ENCODE peak calls at places on chromosomes 2 and 18, in five cellular contexts. One of them, this sample, is unnamed.

GRCh38 chr2:15354596-15355359 is 206.4 kb downstream of the NBAS start:
- DNase-seq in heart left ventricle: no peak
- DNase-seq in transverse colon: no peak
- DNase-seq in coronary artery: no peak
- DNase-seq in CD8-positive, alpha-beta T cell: no peak
- DNase-seq in this sample: no peak

GRCh38 chr2:180161415-180161814 is 154.3 kb upstream of the CWC22 start:
- DNase-seq in heart left ventricle: no peak
- DNase-seq in transverse colon: no peak
- DNase-seq in coronary artery: no peak
- DNase-seq in CD8-positive, alpha-beta T cell: no peak
- DNase-seq in this sample: no peak

GRCh38 chr18:55452123-55452611 is 135.8 kb downstream of the TCF4 start:
- DNase-seq in heart left ventricle: no peak
- DNase-seq in transverse colon: no peak
- DNase-seq in coronary artery: no peak
- DNase-seq in CD8-positive, alpha-beta T cell: no peak
- DNase-seq in this sample: no peak

GRCh38 chr2:72035518-72036172 is 112.0 kb downstream of the CYP26B1 start:
- DNase-seq in heart left ventricle: no peak
- DNase-seq in transverse colon: no peak
- DNase-seq in coronary artery: no peak
- DNase-seq in CD8-positive, alpha-beta T cell: no peak
- DNase-seq in this sample: no peak

GRCh38 chr2:133734699-133735098 is 166.4 kb upstream of the NCKAP5 start:
- DNase-seq in heart left ventricle: no peak
- DNase-seq in transverse colon: no peak
- DNase-seq in coronary artery: no peak
- DNase-seq in CD8-positive, alpha-beta T cell: no peak
- DNase-seq in this sample: no peak

GRCh38 chr2:6865346-6866238 is at the start of gene CMPK2:
- DNase-seq in heart left ventricle: peak
- DNase-seq in transverse colon: peak
- DNase-seq in coronary artery: no peak
- DNase-seq in CD8-positive, alpha-beta T cell: peak
- DNase-seq in this sample: peak

GRCh38 chr2:230896346-230897115 is 28.5 kb downstream of the GPR55 start:
- DNase-seq in heart left ventricle: no peak
- DNase-seq in transverse colon: peak
- DNase-seq in coronary artery: no peak
- DNase-seq in CD8-positive, alpha-beta T cell: no peak
- DNase-seq in this sample: no peak

GRCh38 chr2:219870023-219870422 is 242.6 kb downstream of the SLC4A3 start:
- DNase-seq in heart left ventricle: no peak
- DNase-seq in transverse colon: no peak
- DNase-seq in coronary artery: no peak
- DNase-seq in CD8-positive, alpha-beta T cell: no peak
- DNase-seq in this sample: no peak

GRCh38 chr2:239479471-239479870 is 78.7 kb upstream of the HDAC4 start:
- DNase-seq in heart left ventricle: no peak
- DNase-seq in transverse colon: no peak
- DNase-seq in coronary artery: no peak
- DNase-seq in CD8-positive, alpha-beta T cell: no peak
- DNase-seq in this sample: no peak

GRCh38 chr18:9927392-9928063 is 13.7 kb downstream of the VAPA start:
- DNase-seq in heart left ventricle: no peak
- DNase-seq in transverse colon: no peak
- DNase-seq in coronary artery: no peak
- DNase-seq in CD8-positive, alpha-beta T cell: no peak
- DNase-seq in this sample: no peak

GRCh38 chr18:79788096-79789085 is 9.3 kb upstream of the KCNG2 start:
- DNase-seq in heart left ventricle: no peak
- DNase-seq in transverse colon: no peak
- DNase-seq in coronary artery: no peak
- DNase-seq in CD8-positive, alpha-beta T cell: no peak
- DNase-seq in this sample: no peak

GRCh38 chr2:159297042-159297707 is 10.7 kb upstream of the WDSUB1 start:
- DNase-seq in heart left ventricle: no peak
- DNase-seq in transverse colon: no peak
- DNase-seq in coronary artery: no peak
- DNase-seq in CD8-positive, alpha-beta T cell: no peak
- DNase-seq in this sample: no peak

GRCh38 chr2:55555977-55556376 is 36.5 kb downstream of the CFAP36 start:
- DNase-seq in heart left ventricle: no peak
- DNase-seq in transverse colon: no peak
- DNase-seq in coronary artery: no peak
- DNase-seq in CD8-positive, alpha-beta T cell: no peak
- DNase-seq in this sample: peak

GRCh38 chr2:174753038-174753633 is 11.1 kb downstream of the CHRNA1 start:
- DNase-seq in heart left ventricle: no peak
- DNase-seq in transverse colon: no peak
- DNase-seq in coronary artery: no peak
- DNase-seq in CD8-positive, alpha-beta T cell: peak
- DNase-seq in this sample: no peak

GRCh38 chr2:216635171-216635570 is 2.0 kb downstream of the IGFBP2 start:
- DNase-seq in heart left ventricle: no peak
- DNase-seq in transverse colon: no peak
- DNase-seq in coronary artery: no peak
- DNase-seq in CD8-positive, alpha-beta T cell: no peak
- DNase-seq in this sample: peak

GRCh38 chr2:226671177-226671676 is 128.4 kb downstream of the IRS1 start:
- DNase-seq in heart left ventricle: no peak
- DNase-seq in transverse colon: no peak
- DNase-seq in coronary artery: no peak
- DNase-seq in CD8-positive, alpha-beta T cell: no peak
- DNase-seq in this sample: peak

GRCh38 chr2:127014630-127015029 is 92.3 kb downstream of the BIN1 start:
- DNase-seq in heart left ventricle: no peak
- DNase-seq in transverse colon: no peak
- DNase-seq in coronary artery: no peak
- DNase-seq in CD8-positive, alpha-beta T cell: no peak
- DNase-seq in this sample: no peak

GRCh38 chr18:44870631-44871502 is 190.2 kb downstream of the SETBP1 start:
- DNase-seq in heart left ventricle: no peak
- DNase-seq in transverse colon: no peak
- DNase-seq in coronary artery: no peak
- DNase-seq in CD8-positive, alpha-beta T cell: no peak
- DNase-seq in this sample: no peak
- H3K27ac ChIP-seq in heart left ventricle: no peak
- H3K27ac ChIP-seq in transverse colon: no peak
- H3K27ac ChIP-seq in coronary artery: no peak
- H3K27ac ChIP-seq in CD8-positive, alpha-beta T cell: no peak
- H3K27ac ChIP-seq in this sample: no peak

DNA sequence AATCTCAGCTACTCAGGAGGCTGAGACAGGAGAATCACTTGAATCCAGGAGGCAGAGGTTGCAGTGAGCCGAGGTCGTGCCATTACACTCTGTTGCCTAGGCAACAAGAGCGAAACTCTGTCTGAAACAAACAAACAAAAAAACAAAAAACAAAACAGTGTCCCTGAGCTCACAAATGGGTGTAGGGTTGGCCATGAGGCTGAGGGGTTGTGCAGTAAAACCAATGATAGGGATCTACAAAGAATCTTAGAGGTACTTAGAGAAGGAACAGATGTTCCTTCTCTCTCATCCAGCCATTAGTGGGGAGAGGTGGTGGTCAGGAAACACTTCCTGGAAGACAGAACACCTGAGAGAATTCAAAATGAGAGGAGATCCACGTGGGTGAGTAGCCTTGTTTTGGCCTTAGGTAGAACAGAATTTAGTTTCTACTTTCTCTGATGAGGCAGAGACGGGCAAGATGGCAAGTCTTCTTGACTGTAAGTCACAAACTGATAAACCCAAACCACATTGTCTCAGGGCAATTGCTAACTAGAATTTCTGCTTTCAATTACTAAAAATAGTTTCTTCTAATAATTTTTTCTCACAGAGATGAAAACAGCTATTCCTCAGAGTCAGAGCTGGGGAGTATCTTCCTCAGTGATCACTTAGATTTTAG is 61.5 kb upstream of the PPM1B start:
- DNase-seq in heart left ventricle: no peak
- DNase-seq in transverse colon: no peak
- DNase-seq in coronary artery: no peak
- DNase-seq in CD8-positive, alpha-beta T cell: no peak
- DNase-seq in this sample: no peak
- H3K27ac ChIP-seq in heart left ventricle: no peak
- H3K27ac ChIP-seq in transverse colon: no peak
- H3K27ac ChIP-seq in coronary artery: no peak
- H3K27ac ChIP-seq in CD8-positive, alpha-beta T cell: no peak
- H3K27ac ChIP-seq in this sample: no peak

GRCh38 chr18:74146756-74147155 is 878 bp downstream of the FBXO15 start:
- DNase-seq in heart left ventricle: no peak
- DNase-seq in transverse colon: no peak
- DNase-seq in coronary artery: no peak
- DNase-seq in CD8-positive, alpha-beta T cell: no peak
- DNase-seq in this sample: no peak

GRCh38 chr18:74148543-74149070 is 284 bp downstream of the TIMM21 start:
- DNase-seq in heart left ventricle: no peak
- DNase-seq in transverse colon: no peak
- DNase-seq in coronary artery: no peak
- DNase-seq in CD8-positive, alpha-beta T cell: no peak
- DNase-seq in this sample: no peak

GRCh38 chr18:74152270-74152669 is 3.9 kb downstream of the TIMM21 start:
- DNase-seq in heart left ventricle: no peak
- DNase-seq in transverse colon: no peak
- DNase-seq in coronary artery: no peak
- DNase-seq in CD8-positive, alpha-beta T cell: no peak
- DNase-seq in this sample: no peak

GRCh38 chr18:74147779-74148542 is at the start of the genes FBXO15 and TIMM21:
- DNase-seq in heart left ventricle: peak
- DNase-seq in transverse colon: peak
- DNase-seq in coronary artery: peak
- DNase-seq in CD8-positive, alpha-beta T cell: peak
- DNase-seq in this sample: peak

DNA sequence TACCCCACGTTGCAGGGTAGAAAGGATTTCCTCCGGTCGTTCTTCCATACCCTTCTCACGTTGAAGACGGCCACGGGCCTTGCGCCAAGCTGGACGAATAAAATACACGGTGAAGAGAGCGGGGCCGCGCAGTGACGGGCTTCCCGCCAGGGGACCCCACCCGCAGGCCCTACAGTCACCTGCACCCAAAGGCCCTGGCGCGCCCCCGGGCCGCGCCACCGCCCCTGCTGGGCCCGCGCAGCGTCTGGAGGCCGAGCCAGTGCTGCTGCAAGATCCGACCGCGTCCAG is 199 bp downstream of the FBXO15 start:
- DNase-seq in heart left ventricle: no peak
- DNase-seq in transverse colon: no peak
- DNase-seq in coronary artery: no peak
- DNase-seq in CD8-positive, alpha-beta T cell: no peak
- DNase-seq in this sample: no peak
- H3K27ac ChIP-seq in heart left ventricle: peak
- H3K27ac ChIP-seq in transverse colon: peak
- H3K27ac ChIP-seq in coronary artery: peak
- H3K27ac ChIP-seq in CD8-positive, alpha-beta T cell: peak
- H3K27ac ChIP-seq in this sample: no peak

DNA sequence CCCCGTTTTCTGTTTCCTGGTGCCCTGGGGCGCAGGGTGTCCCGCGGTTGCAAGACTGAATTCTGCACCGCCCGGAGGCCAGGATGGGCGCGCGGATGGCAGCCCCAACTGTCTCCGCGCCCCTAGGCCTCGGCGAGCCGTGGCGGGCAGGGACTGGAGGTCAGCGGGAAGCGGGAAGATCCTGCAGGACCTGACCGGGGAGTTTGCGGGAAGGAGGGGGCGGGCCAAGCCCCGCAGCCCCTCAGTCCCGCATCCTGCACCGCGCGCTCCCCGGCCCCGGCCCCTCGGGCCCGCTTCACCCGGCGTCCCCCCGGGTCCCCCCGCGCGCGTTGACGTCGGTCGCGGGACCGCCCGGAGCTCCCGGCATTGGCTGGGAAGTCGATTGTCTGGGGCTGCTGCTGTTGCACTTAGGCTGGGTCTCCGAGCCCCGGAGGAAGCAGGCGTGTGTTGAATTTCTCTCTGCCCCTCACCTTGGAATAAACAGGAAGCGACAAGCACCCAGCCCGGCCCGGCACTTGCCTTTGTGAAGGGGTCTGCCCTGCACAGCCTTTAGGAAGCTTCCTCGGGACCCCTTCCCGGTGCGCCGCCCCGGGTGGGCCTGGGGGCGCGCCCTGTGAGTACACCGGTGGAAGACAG is at the start of gene LDLRAD4:
- DNase-seq in heart left ventricle: peak
- DNase-seq in transverse colon: peak
- DNase-seq in coronary artery: peak
- DNase-seq in CD8-positive, alpha-beta T cell: peak
- DNase-seq in this sample: peak
- H3K27ac ChIP-seq in heart left ventricle: peak
- H3K27ac ChIP-seq in transverse colon: peak
- H3K27ac ChIP-seq in coronary artery: peak
- H3K27ac ChIP-seq in CD8-positive, alpha-beta T cell: peak
- H3K27ac ChIP-seq in this sample: peak